ENCODE peak calls at places on chromosome 14, in eight cellular contexts. X, W, T, L, Q, H, F and E are unnamed samples.

GRCh38 chr14:75657331-75657730 is 3.3 kb downstream of the ERG28 start:
- DNase-seq in X (no peak), H (no peak), T (no peak), F (no peak), L (no peak), Q (no peak), W (no peak), E (no peak)

GRCh38 chr14:101118746-101119610 is 215.5 kb upstream of the RTL1 start:
- DNase-seq in X (no peak), W (no peak), H (no peak), T (no peak), L (no peak), Q (peak), F (peak), E (no peak)

GRCh38 chr14:106875503-106875902 is 1349.1 kb downstream of the TMEM121 start:
- DNase-seq in F (no peak), W (no peak), L (peak), Q (no peak), X (no peak), T (no peak), H (no peak), E (no peak)

GRCh38 chr14:37796703-37797416 is 201.4 kb downstream of the TTC6 start:
- DNase-seq in W (no peak), F (no peak), L (no peak), H (no peak), X (no peak), Q (no peak), T (no peak), E (no peak)

GRCh38 chr14:86464386-86464785 is 934.4 kb downstream of the FLRT2 start:
- DNase-seq in W (peak), X (no peak), F (no peak), Q (no peak), H (no peak), L (no peak), T (no peak), E (no peak)

GRCh38 chr14:103501041-103501870 is 21.4 kb downstream of the CKB start:
- DNase-seq in T (no peak), W (no peak), Q (no peak), X (peak), L (no peak), H (no peak), F (no peak), E (no peak)

GRCh38 chr14:21106506-21107359 is 5.9 kb downstream of the TMEM253 start:
- DNase-seq in X (peak), T (peak), H (peak), L (peak), F (peak), Q (peak), W (peak), E (no peak)

GRCh38 chr14:55122441-55122986 is 6.5 kb upstream of the LGALS3 start:
- DNase-seq in T (peak), F (no peak), H (no peak), L (no peak), Q (peak), X (no peak), W (peak), E (no peak)

GRCh38 chr14:50059773-50060629 is 56.4 kb downstream of the VCPKMT start:
- DNase-seq in L (no peak), Q (no peak), H (no peak), X (no peak), F (no peak), W (no peak), T (no peak), E (no peak)

GRCh38 chr14:54348001-54348611 is 48.7 kb upstream of the CDKN3 start:
- DNase-seq in L (no peak), T (no peak), Q (no peak), F (peak), W (peak), H (peak), X (peak), E (no peak)

GRCh38 chr14:74524076-74524812 is 30.7 kb downstream of the ISCA2 start:
- DNase-seq in T (no peak), Q (no peak), X (no peak), H (no peak), L (no peak), W (peak), F (no peak), E (no peak)

GRCh38 chr14:21723431-21724045 is 49.9 kb upstream of the OR4E1 start:
- DNase-seq in X (peak), T (no peak), H (peak), W (no peak), L (peak), F (no peak), Q (no peak), E (no peak)

GRCh38 chr14:61638595-61639391 is 56.5 kb upstream of the HIF1A start:
- DNase-seq in L (no peak), H (no peak), Q (no peak), W (peak), X (no peak), T (no peak), F (no peak), E (no peak)

GRCh38 chr14:77276295-77276935 is 5.4 kb upstream of the NGB start:
- DNase-seq in W (no peak), F (no peak), X (no peak), Q (no peak), L (no peak), H (no peak), T (peak), E (no peak)

GRCh38 chr14:61120576-61120975 is 139.5 kb downstream of the SLC38A6 start:
- DNase-seq in X (no peak), L (no peak), W (no peak), H (no peak), T (no peak), Q (no peak), F (no peak), E (no peak)

GRCh38 chr14:101849125-101849524 is 87.6 kb downstream of the PPP2R5C start:
- DNase-seq in W (no peak), X (no peak), L (no peak), H (no peak), Q (no peak), F (no peak), T (no peak), E (no peak)

GRCh38 chr14:52926994-52927393 is 23.9 kb downstream of the FERMT2 start:
- DNase-seq in Q (no peak), T (no peak), F (no peak), L (no peak), H (no peak), W (peak), X (no peak), E (no peak)

GRCh38 chr14:77409131-77409533 is 14.2 kb downstream of the NOXRED1 start:
- DNase-seq in T (no peak), F (no peak), H (peak), W (no peak), Q (no peak), X (peak), L (no peak), E (no peak)

GRCh38 chr14:50060871-50061663 is 55.3 kb downstream of the VCPKMT start:
- DNase-seq in F (peak), T (no peak), Q (no peak), W (peak), L (peak), H (peak), X (peak), E (peak)

GRCh38 chr14:106185837-106186233 is 659.5 kb downstream of the TMEM121 start:
- DNase-seq in Q (no peak), H (no peak), T (no peak), L (peak), X (no peak), F (no peak), W (no peak), E (no peak)

GRCh38 chr14:89053303-89053702 is 228.9 kb downstream of the TTC8 start:
- DNase-seq in F (no peak), X (no peak), W (no peak), T (no peak), Q (no peak), H (no peak), L (no peak), E (no peak)

GRCh38 chr14:70919774-70920173 is 12.5 kb downstream of the PCNX1 start:
- DNase-seq in F (no peak), T (no peak), H (peak), Q (no peak), W (peak), X (no peak), L (no peak), E (no peak)

GRCh38 chr14:102586420-102587119 is 5.9 kb upstream of the RCOR1 start:
- DNase-seq in F (no peak), W (peak), Q (no peak), H (no peak), X (no peak), T (no peak), L (no peak), E (peak)

GRCh38 chr14:75059642-75060041 is 4.2 kb downstream of the ACYP1 start:
- DNase-seq in H (no peak), X (no peak), F (no peak), T (no peak), W (peak), Q (no peak), L (no peak), E (no peak)

GRCh38 chr14:36683083-36683724 is 21.5 kb downstream of the PAX9 start:
- DNase-seq in H (peak), X (no peak), L (no peak), T (no peak), F (no peak), Q (no peak), W (no peak), E (no peak)

GRCh38 chr14:90368946-90369721 is 27.7 kb upstream of the CALM1 start:
- DNase-seq in X (no peak), T (no peak), H (no peak), Q (no peak), W (peak), L (no peak), F (no peak), E (no peak)
- TF ChIP-seq CTCF in X (no peak), T (no peak), H (no peak), Q (no peak), W (peak), L (peak), F (no peak), E (no peak)

DNA sequence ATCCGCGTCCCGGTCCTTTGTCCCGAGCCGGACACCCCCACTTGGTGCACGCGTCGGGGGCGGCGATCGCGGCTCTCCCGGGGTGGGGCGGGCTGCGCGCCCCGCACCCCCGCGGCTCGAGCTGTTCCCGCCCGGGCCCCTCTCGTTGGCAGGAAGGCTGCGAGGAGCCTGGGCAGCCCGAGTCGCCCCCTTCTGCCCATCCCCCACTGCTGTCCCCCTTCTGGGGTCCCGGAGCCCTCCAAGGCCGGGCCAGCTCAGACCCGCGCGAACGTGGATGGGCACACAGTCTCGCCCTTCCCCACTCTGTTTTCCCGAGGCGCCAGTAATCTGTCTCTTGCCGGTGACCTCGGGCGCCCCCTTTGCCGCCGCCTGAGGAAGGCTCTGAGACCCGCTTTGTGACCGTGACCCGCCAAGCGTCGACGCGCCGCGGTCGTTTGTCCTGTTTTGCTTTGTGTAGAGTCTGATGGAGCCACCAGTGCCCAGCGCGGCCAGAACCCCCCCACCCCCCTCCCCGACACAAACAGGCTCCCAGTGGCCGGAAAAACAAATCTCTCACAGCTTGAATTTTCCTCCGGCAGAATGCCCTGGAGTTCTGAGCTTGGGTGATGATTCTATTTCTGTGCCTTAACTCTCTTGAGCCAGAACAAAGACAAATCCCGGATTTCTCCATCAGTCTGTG is 610 bp downstream of the C14orf132 start:
- DNase-seq in T (peak), W (peak), X (peak), Q (no peak), L (no peak), F (no peak), H (peak), E (no peak)
- TF ChIP-seq CTCF in T (no peak), W (peak), X (no peak), Q (no peak), L (no peak), F (no peak), H (peak), E (peak)

GRCh38 chr14:64841121-64841611 is 38.5 kb downstream of the SPTB start:
- DNase-seq in Q (no peak), W (peak), H (peak), X (peak), T (no peak), L (no peak), F (peak), E (peak)
- TF ChIP-seq CTCF in Q (no peak), W (peak), H (peak), X (no peak), T (no peak), L (no peak), F (no peak), E (peak)

GRCh38 chr14:23483216-23483854 is 13.8 kb downstream of the NGDN start:
- DNase-seq in X (peak), Q (no peak), F (no peak), L (no peak), H (peak), W (peak), T (no peak), E (no peak)
- TF ChIP-seq CTCF in X (peak), Q (no peak), F (peak), L (peak), H (peak), W (peak), T (no peak), E (peak)

GRCh38 chr14:28773176-28773575 is 6.6 kb downstream of the FOXG1 start:
- DNase-seq in W (no peak), L (no peak), X (no peak), F (no peak), T (no peak), H (no peak), Q (no peak), E (no peak)
- TF ChIP-seq CTCF in W (no peak), L (no peak), X (no peak), F (no peak), T (no peak), H (peak), Q (no peak), E (no peak)

DNA sequence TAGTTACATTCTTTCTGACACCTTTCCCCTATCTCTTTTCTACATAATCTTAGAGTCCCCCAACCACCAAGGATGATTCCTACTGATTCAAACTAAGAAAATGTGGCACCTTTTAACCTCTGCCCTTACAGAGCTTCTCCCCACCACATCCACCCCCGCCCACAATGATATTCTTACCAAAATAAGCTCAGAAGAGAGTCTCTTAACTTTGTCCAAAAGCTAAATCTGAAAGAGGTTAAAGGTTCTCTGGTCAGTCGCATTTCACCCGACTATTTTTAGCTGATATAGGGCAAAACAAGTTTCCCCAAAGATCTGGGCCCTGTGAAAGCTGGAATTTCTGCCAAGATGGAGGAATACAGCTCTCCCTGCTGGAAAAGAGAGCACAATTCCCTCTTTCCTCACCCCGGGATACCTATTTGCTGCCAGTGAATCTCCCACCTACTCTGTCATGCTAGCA is 128.6 kb downstream of the ZFP36L1 start:
- DNase-seq in H (no peak), F (no peak), W (peak), L (no peak), X (no peak), Q (no peak), T (no peak), E (no peak)
- TF ChIP-seq CTCF in H (peak), F (no peak), W (peak), L (no peak), X (no peak), Q (no peak), T (no peak), E (no peak)

GRCh38 chr14:67734675-67735074 is 33.0 kb downstream of the RDH12 start:
- DNase-seq in Q (no peak), W (peak), T (no peak), F (no peak), L (no peak), X (no peak), H (peak), E (no peak)
- TF ChIP-seq CTCF in Q (no peak), W (peak), T (no peak), F (no peak), L (no peak), X (no peak), H (peak), E (no peak)

DNA sequence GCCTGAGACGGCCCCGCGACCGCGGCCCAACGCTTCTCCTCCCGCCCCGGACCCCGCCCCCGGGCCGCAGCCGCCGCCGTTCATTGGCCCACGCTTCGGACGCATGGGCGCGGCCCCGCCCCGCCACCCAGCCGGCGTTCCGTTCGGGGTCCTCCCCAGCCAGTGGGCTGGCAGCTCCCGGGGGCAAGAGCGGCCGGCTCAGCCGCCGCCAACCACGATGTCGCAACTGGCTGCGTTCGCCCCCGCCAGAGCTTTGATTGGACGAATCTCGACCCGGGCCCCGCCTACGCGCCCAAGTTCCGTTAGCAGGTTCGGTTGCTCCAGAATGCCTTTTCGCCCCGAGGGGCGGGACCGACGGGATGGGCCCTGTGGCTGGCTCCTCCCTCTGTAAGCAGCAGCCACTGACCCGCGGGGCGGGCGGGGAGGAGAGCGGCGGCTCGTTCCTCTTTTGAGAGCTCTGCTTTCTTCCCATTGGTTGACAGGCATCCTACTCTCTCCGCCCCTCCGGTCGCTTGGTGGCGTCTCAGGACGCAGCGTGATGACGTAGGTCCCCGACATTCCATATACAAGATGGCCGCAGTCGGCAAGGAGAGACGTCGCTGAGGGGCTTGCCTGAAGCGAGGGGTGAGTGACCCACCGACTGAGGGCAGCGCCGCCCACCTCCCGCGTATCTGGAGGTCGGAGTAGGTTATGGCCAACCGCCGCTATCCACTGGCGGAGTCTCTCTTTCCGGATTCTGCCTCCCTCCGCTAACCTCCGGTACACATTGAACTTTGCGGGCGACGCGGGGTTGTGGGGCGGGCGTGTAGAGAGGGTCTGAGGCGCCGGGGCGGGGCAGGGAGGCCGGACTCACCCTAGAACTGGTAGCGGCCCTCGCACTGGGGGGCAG is at the start of the genes CCNK and SETD3:
- DNase-seq in Q (peak), X (peak), L (peak), T (peak), F (peak), W (peak), H (peak), E (peak)
- TF ChIP-seq CTCF in Q (no peak), X (no peak), L (no peak), T (no peak), F (no peak), W (no peak), H (no peak), E (no peak)